ENCODE peak calls at places on chromosomes 12 and 14, in eight cellular contexts. D is PC-3, M is MM.1S, Y is endothelial cell of umbilical vein, P is K562, V is OCI-LY7, S is A549, K is GM12878. I is an unnamed sample.

GRCh38 chr14:81676879-81677278 is 143.2 kb upstream of the SEL1L start:
- DNase-seq in M (no peak), D (no peak), P (no peak), Y (no peak), K (no peak), S (no peak), V (no peak), I (no peak)

GRCh38 chr12:123523518-123523917 is 10.0 kb downstream of the RILPL1 start:
- DNase-seq in V (no peak), K (no peak), Y (no peak), M (no peak), P (no peak), D (no peak), S (no peak), I (no peak)

GRCh38 chr12:104384141-104384880 is 72.4 kb upstream of the CHST11 start:
- DNase-seq in K (no peak), S (no peak), M (no peak), P (no peak), Y (no peak), V (no peak), D (peak; percentile 26), I (no peak)

GRCh38 chr14:100706860-100707259 is 19.8 kb upstream of the DLK1 start:
- DNase-seq in D (no peak), K (no peak), V (no peak), S (no peak), M (no peak), P (no peak), Y (no peak), I (no peak)

GRCh38 chr12:111761706-111762105 is 5.0 kb upstream of the ALDH2 start:
- DNase-seq in D (no peak), P (no peak), M (no peak), V (peak; percentile 73), K (no peak), Y (no peak), S (no peak), I (no peak)

GRCh38 chr14:75223664-75224154 is 47.3 kb upstream of the TMED10 start:
- DNase-seq in M (peak; percentile 7), D (no peak), K (peak; percentile 75), S (no peak), Y (no peak), V (peak; percentile 79), P (no peak), I (no peak)

GRCh38 chr12:120709976-120710804 is at the start of gene UNC119B:
- DNase-seq in M (peak; percentile 9), S (peak; percentile 52), K (no peak), D (peak; percentile 56), Y (peak; percentile 74), P (peak; percentile 90), V (peak; percentile 72), I (peak; percentile 66)

GRCh38 chr14:52348796-52349195 is 34.7 kb downstream of the PTGER2 start:
- DNase-seq in P (no peak), S (no peak), M (no peak), Y (no peak), D (peak; percentile 83), V (no peak), K (no peak), I (peak; percentile 94)

GRCh38 chr12:69161835-69162234 is 77.5 kb upstream of the CPSF6 start:
- DNase-seq in D (no peak), K (peak; percentile 83), Y (no peak), S (no peak), P (no peak), M (peak; percentile 67), V (no peak), I (peak; percentile 33)

GRCh38 chr12:42933461-42934081 is 344.0 kb upstream of the PRICKLE1 start:
- DNase-seq in P (no peak), K (no peak), S (no peak), V (no peak), Y (no peak), M (no peak), D (no peak), I (peak; percentile 31)

GRCh38 chr12:50024804-50025186 is 499 bp downstream of the RACGAP1 start:
- DNase-seq in P (peak; percentile 45), K (no peak), S (peak; percentile 31), V (peak; percentile 38), Y (peak; percentile 23), D (no peak), M (peak; percentile 30), I (no peak)

GRCh38 chr12:109053382-109054123 is 1.2 kb downstream of the USP30 start:
- DNase-seq in D (no peak), M (peak; percentile 77), K (peak; percentile 28), V (peak; percentile 58), P (peak; percentile 29), S (no peak), Y (no peak), I (peak; percentile 1)

GRCh38 chr14:80390911-80391310 is 179.6 kb upstream of the DIO2 start:
- DNase-seq in Y (peak; percentile 7), S (peak; percentile 79), K (no peak), P (no peak), V (no peak), M (no peak), D (peak; percentile 97), I (peak; percentile 90)

GRCh38 chr12:98973395-98973794 is 328.3 kb downstream of the APAF1 start:
- DNase-seq in P (no peak), M (peak; percentile 21), Y (no peak), D (peak; percentile 63), S (peak; percentile 60), V (no peak), K (no peak), I (peak; percentile 20)

GRCh38 chr12:30000401-30000800 is 216.7 kb upstream of the TMTC1 start:
- DNase-seq in S (no peak), M (no peak), V (no peak), K (no peak), Y (no peak), P (no peak), D (no peak), I (peak; percentile 36)

GRCh38 chr12:108538796-108539195 is 22.2 kb downstream of the SART3 start:
- DNase-seq in S (no peak), M (no peak), K (no peak), V (no peak), P (no peak), Y (no peak), D (no peak), I (no peak)

GRCh38 chr12:108611884-108612415 is 14.1 kb upstream of the TMEM119 start:
- DNase-seq in S (peak; percentile 52), Y (peak; percentile 58), V (peak; percentile 73), D (peak; percentile 88), K (no peak), M (no peak), P (peak; percentile 64), I (peak; percentile 97)

GRCh38 chr14:90060312-90060964 is 1.4 kb upstream of the KCNK13 start:
- DNase-seq in K (no peak), V (no peak), S (peak; percentile 64), P (peak; percentile 78), D (peak; percentile 65), Y (peak; percentile 54), M (peak; percentile 9), I (peak; percentile 63)
- TF ChIP-seq CTCF in K (peak; percentile 62), V (peak; percentile 51), S (peak; percentile 52), P (peak; percentile 60), D (peak; percentile 67), Y (peak; percentile 72), M (peak; percentile 13), I (peak; percentile 37)

DNA sequence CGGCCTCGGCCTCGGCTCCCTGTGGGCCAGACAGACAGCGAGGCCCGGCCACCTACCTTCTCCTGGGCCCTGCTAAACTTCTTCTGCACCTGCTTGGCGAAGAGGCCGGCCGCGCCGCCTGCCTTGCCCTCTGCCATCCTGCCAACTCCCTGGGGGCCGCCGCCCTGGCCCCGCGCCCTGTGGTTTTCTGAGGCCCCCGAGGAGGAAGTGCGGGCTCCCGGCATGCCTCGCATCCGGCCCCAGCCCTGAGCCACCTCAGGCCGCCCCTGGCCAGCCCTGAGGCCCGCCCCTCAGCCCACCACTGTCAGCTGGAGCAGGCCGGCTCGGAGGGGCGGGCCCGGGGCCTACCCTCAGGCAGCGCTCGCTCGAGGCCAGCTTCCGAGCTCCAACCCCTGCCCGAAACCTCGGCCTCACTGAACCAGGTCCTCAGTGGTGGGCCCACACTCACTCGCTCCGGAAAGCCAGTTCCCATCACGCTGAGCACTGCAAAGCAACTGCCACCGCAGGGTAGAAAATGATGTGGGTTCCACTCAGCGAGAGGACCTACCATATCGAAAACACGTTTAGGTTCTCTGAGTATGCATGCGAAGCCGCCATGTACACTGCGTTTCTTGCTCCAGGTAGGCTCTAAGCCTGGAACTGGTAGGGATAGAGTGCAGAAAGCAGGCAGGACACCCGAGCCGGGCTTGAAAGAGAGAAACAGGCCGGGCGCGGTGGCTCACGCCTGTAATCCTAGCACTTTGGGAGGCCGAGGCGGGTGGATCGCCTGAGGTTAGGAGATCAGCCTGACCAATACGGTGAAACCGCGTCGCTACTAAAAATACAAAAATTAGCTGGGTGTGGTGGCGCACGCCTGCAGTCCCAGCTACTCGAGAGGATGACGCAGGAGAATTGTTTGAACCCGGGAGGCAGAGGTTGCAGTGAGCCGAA is at the start of gene BIN2:
- DNase-seq in S (no peak), K (no peak), M (peak; percentile 76), P (no peak), D (no peak), V (peak; percentile 87), Y (no peak), I (no peak)
- H3K4me1 ChIP-seq in S (peaks cover 33% of the 10 kb centered on the region), K (peaks cover 56% of the 10 kb centered on the region), M (peaks cover 67% of the 10 kb centered on the region), P (peaks cover 48% of the 10 kb centered on the region), D (peaks cover 8% of the 10 kb centered on the region), V (peaks cover 80% of the 10 kb centered on the region), Y (no peaks in the 10 kb centered on the region), I (no peaks in the 10 kb centered on the region)

DNA sequence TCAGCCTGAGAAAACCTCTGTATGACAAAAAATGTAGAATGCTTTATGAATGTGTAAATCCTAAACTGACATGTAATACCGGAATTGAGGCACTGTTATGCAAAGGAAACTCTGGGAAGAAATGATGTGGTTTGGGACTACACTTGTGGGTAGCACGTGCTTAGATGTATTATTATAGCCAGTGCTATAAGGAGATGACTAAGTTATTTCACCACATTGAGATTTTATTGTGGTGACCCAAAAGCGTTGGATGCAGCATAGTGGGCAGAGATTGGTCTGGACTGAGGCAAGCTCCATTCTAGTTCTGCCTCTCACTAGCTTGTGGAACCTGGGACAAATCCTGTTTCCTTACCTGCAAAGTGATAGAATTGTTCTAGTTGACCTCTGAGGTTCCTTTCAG is 172.2 kb downstream of the SNAPC1 start:
- DNase-seq in K (no peak), P (no peak), S (no peak), D (peak; percentile 98), V (no peak), Y (no peak), M (no peak), I (peak; percentile 95)
- H3K4me2 ChIP-seq in K (no peak overlapping the region), P (no peak overlapping the region), S (no peak overlapping the region), D (peak overlapping the region; percentile 58), V (no peak overlapping the region), Y (no peak overlapping the region), M (no peak overlapping the region), I (no peak overlapping the region)

DNA sequence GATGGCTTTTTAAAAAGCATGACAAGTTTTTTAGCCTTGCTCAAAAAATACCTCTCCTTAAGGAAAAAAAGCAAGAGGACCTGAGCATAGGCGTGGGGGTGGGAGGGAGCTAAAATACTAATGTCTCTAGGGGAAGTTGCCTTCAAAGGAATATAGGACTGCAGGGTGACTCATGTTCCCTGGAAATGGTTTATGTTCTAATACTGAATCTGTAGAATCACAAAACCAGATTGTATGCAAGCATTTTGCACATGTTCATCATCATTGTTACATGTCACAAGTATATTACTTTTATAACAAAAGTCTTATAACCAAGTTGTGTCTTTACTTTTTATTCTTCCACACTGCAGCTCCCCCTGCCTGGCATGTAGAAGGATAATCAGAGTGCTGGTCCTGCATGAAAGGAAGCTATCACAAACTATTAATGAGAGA is 36.6 kb downstream of the GPR135 start:
- DNase-seq in K (no peak), Y (peak; percentile 53), S (no peak), D (peak; percentile 54), M (no peak), P (no peak), V (peak; percentile 19), I (peak; percentile 85)
- TF ChIP-seq CTCF in K (no peak), Y (peak; percentile 8), S (no peak), D (peak; percentile 79), M (no peak), P (no peak), V (peak; percentile 54), I (peak; percentile 52)